ENCODE peak calls at places on chromosomes 1 and 21, in four cellular contexts. One of them, this sample, is unnamed.

GRCh38 chr21:17386498-17386897 is 126.3 kb upstream of the CXADR start:
- DNase-seq in tibial artery: no peak
- DNase-seq in neuronal stem cell: no peak
- DNase-seq in transverse colon: no peak
- DNase-seq in this sample: no peak

GRCh38 chr1:229068266-229069043 is 202.5 kb upstream of the RAB4A start:
- DNase-seq in tibial artery: peak
- DNase-seq in transverse colon: no peak
- DNase-seq in neuronal stem cell: no peak
- DNase-seq in this sample: peak

GRCh38 chr1:212242288-212242984 is 42.8 kb upstream of the PPP2R5A start:
- DNase-seq in neuronal stem cell: no peak
- DNase-seq in tibial artery: no peak
- DNase-seq in transverse colon: no peak
- DNase-seq in this sample: no peak

GRCh38 chr1:45543599-45544417 is 6.8 kb upstream of the AKR1A1 start:
- DNase-seq in neuronal stem cell: no peak
- DNase-seq in transverse colon: peak
- DNase-seq in tibial artery: peak
- DNase-seq in this sample: peak

GRCh38 chr21:39850333-39850732 is 16.9 kb upstream of the PCP4 start:
- DNase-seq in transverse colon: no peak
- DNase-seq in neuronal stem cell: no peak
- DNase-seq in tibial artery: no peak
- DNase-seq in this sample: no peak

GRCh38 chr1:62450301-62450700 is 13.5 kb downstream of the USP1 start:
- DNase-seq in neuronal stem cell: no peak
- DNase-seq in transverse colon: no peak
- DNase-seq in tibial artery: no peak
- DNase-seq in this sample: no peak

GRCh38 chr1:45775794-45776193 is 25.3 kb upstream of the IPP start:
- DNase-seq in neuronal stem cell: no peak
- DNase-seq in tibial artery: no peak
- DNase-seq in transverse colon: no peak
- DNase-seq in this sample: no peak

GRCh38 chr1:174874337-174875053 is 125.3 kb upstream of the CACYBP start:
- DNase-seq in neuronal stem cell: no peak
- DNase-seq in tibial artery: no peak
- DNase-seq in transverse colon: peak
- DNase-seq in this sample: no peak

GRCh38 chr1:99811747-99812146 is 38.4 kb upstream of the AGL start:
- DNase-seq in tibial artery: no peak
- DNase-seq in neuronal stem cell: no peak
- DNase-seq in transverse colon: no peak
- DNase-seq in this sample: no peak

GRCh38 chr1:28127617-28128257 is 39.3 kb upstream of the EYA3 start:
- DNase-seq in neuronal stem cell: no peak
- DNase-seq in transverse colon: no peak
- DNase-seq in tibial artery: no peak
- DNase-seq in this sample: no peak
- H3K27ac ChIP-seq in neuronal stem cell: no peak
- H3K27ac ChIP-seq in transverse colon: no peak
- H3K27ac ChIP-seq in tibial artery: no peak
- H3K27ac ChIP-seq in this sample: no peak

DNA sequence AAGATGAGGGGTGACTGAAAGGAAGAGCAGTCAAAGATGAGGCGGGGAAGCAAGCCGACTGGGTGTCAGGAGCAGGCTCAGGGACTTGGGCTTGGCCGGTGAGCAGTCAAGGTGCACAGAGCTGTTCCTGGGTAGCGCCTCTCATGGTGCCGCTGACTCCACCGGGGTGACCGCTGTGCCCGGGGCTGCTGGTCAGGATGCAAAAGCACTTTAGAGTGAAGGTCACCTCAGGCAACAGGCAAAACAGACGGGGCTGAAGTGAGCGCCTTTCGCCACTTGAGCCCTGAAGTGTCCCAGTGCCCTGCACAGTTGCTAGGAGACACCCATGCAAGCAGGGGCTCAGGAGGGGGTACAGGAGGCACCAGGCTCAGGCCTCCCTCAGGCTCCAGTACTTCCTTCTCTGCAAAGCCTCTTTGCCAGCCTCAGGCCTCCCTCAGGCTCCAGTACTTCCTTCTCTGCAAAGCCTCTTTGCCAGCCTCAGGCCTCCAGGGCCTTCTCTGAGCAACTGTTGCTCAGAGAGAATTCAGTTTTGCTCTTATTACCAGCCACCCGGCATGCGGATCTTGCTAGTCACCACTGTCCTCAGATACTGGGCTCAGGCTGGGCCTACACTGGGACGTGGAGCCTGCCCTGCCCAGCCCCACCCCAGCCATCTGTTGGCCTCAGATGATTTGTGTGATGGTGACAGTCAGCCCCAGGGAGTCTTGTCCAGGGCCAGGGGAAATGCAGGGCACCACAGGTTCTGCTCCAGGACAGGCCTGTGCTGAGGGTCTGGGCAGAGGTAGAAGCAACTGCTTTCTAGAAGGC is 99.7 kb upstream of the IRF2BP2 start:
- DNase-seq in neuronal stem cell: no peak
- DNase-seq in transverse colon: peak
- DNase-seq in tibial artery: no peak
- DNase-seq in this sample: no peak
- H3K27ac ChIP-seq in neuronal stem cell: no peak
- H3K27ac ChIP-seq in transverse colon: peak
- H3K27ac ChIP-seq in tibial artery: no peak
- H3K27ac ChIP-seq in this sample: peak

GRCh38 chr1:201268604-201269151 is 14.6 kb upstream of the PKP1 start:
- DNase-seq in neuronal stem cell: no peak
- DNase-seq in tibial artery: no peak
- DNase-seq in transverse colon: no peak
- DNase-seq in this sample: no peak
- H3K27ac ChIP-seq in neuronal stem cell: no peak
- H3K27ac ChIP-seq in tibial artery: no peak
- H3K27ac ChIP-seq in transverse colon: no peak
- H3K27ac ChIP-seq in this sample: no peak

GRCh38 chr21:46254208-46254975 is 25.8 kb upstream of the LSS start:
- DNase-seq in neuronal stem cell: no peak
- DNase-seq in tibial artery: no peak
- DNase-seq in transverse colon: no peak
- DNase-seq in this sample: no peak

GRCh38 chr21:46252840-46253239 is 24.3 kb upstream of the LSS start:
- DNase-seq in transverse colon: no peak
- DNase-seq in neuronal stem cell: no peak
- DNase-seq in tibial artery: no peak
- DNase-seq in this sample: no peak

GRCh38 chr21:46255758-46256337 is 27.3 kb upstream of the LSS start:
- DNase-seq in tibial artery: no peak
- DNase-seq in neuronal stem cell: no peak
- DNase-seq in transverse colon: no peak
- DNase-seq in this sample: no peak

GRCh38 chr21:46255166-46255565 is 26.6 kb upstream of the LSS start:
- DNase-seq in transverse colon: no peak
- DNase-seq in tibial artery: no peak
- DNase-seq in neuronal stem cell: no peak
- DNase-seq in this sample: no peak

GRCh38 chr21:46253610-46254124 is 25.1 kb upstream of the LSS start:
- DNase-seq in tibial artery: no peak
- DNase-seq in transverse colon: no peak
- DNase-seq in neuronal stem cell: no peak
- DNase-seq in this sample: no peak
- H3K27ac ChIP-seq in tibial artery: no peak
- H3K27ac ChIP-seq in transverse colon: no peak
- H3K27ac ChIP-seq in neuronal stem cell: no peak
- H3K27ac ChIP-seq in this sample: peak

DNA sequence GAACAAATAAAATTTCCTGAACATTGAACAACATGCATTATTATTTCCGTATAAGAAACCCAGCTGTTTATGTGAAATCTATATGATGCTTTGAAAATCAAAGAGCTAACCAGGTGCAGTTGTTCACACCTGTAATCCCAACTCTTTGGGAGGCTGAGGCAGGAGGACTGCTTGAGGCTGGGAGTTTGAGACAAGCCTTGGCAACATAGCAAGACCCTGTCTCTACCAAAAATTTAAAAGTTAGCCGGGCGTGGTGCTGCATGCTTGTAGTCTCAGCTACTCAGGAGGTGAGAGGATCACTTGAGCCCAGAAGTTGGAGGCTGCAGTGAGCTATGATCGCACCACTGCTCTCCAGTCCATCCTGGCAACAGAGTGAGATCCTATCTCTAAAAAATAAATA is 4.8 kb upstream of the ZNF281 start:
- DNase-seq in neuronal stem cell: no peak
- DNase-seq in tibial artery: no peak
- DNase-seq in transverse colon: no peak
- DNase-seq in this sample: no peak
- H3K27ac ChIP-seq in neuronal stem cell: no peak
- H3K27ac ChIP-seq in tibial artery: no peak
- H3K27ac ChIP-seq in transverse colon: no peak
- H3K27ac ChIP-seq in this sample: no peak

GRCh38 chr1:235397733-235398132 is 30.5 kb downstream of the TBCE start:
- DNase-seq in transverse colon: no peak
- DNase-seq in neuronal stem cell: no peak
- DNase-seq in tibial artery: no peak
- DNase-seq in this sample: no peak
- H3K27ac ChIP-seq in transverse colon: no peak
- H3K27ac ChIP-seq in neuronal stem cell: no peak
- H3K27ac ChIP-seq in tibial artery: no peak
- H3K27ac ChIP-seq in this sample: no peak

GRCh38 chr1:23194119-23194984 is 22.9 kb downstream of the HTR1D start:
- DNase-seq in neuronal stem cell: no peak
- DNase-seq in tibial artery: no peak
- DNase-seq in transverse colon: no peak
- DNase-seq in this sample: no peak
- H3K27ac ChIP-seq in neuronal stem cell: no peak
- H3K27ac ChIP-seq in tibial artery: no peak
- H3K27ac ChIP-seq in transverse colon: no peak
- H3K27ac ChIP-seq in this sample: no peak

GRCh38 chr21:37368536-37369279 is 2.1 kb downstream of the DYRK1A start:
- DNase-seq in tibial artery: no peak
- DNase-seq in transverse colon: no peak
- DNase-seq in neuronal stem cell: no peak
- DNase-seq in this sample: no peak

GRCh38 chr21:37367758-37368535 is 1.4 kb downstream of the DYRK1A start:
- DNase-seq in transverse colon: peak
- DNase-seq in neuronal stem cell: no peak
- DNase-seq in tibial artery: peak
- DNase-seq in this sample: peak

GRCh38 chr21:37371041-37371397 is 4.4 kb downstream of the DYRK1A start:
- DNase-seq in tibial artery: no peak
- DNase-seq in transverse colon: no peak
- DNase-seq in neuronal stem cell: no peak
- DNase-seq in this sample: no peak

GRCh38 chr21:37370152-37371040 is 3.8 kb downstream of the DYRK1A start:
- DNase-seq in transverse colon: no peak
- DNase-seq in tibial artery: no peak
- DNase-seq in neuronal stem cell: no peak
- DNase-seq in this sample: no peak

DNA sequence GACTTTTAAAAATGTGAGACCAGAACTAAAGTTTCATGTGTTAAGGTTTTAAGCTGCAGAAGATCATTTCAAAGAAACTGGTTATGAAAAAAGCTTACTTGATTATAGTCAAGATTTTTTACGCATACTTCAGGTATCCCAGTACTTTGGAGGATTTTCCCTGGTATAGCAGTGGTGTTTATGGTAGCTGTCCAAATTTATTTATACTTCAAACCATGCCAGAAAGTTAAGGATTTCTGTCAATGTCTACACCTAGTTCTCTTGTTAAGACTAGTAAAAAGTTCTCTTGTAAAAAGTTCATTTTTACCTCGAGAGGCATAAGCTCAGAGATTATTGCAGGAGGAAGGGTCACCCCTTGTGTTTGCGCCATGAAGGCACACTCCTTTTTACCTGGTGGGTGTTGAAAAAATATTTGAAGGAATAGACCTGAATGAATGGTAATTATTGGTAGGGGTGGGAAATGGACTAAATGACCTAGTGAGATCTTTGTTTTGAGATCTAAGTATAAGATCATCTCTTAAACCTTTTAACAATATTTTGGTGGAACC is 2.8 kb downstream of the DYRK1A start:
- DNase-seq in neuronal stem cell: no peak
- DNase-seq in tibial artery: no peak
- DNase-seq in transverse colon: no peak
- DNase-seq in this sample: no peak
- H3K27ac ChIP-seq in neuronal stem cell: no peak
- H3K27ac ChIP-seq in tibial artery: peak
- H3K27ac ChIP-seq in transverse colon: peak
- H3K27ac ChIP-seq in this sample: peak

DNA sequence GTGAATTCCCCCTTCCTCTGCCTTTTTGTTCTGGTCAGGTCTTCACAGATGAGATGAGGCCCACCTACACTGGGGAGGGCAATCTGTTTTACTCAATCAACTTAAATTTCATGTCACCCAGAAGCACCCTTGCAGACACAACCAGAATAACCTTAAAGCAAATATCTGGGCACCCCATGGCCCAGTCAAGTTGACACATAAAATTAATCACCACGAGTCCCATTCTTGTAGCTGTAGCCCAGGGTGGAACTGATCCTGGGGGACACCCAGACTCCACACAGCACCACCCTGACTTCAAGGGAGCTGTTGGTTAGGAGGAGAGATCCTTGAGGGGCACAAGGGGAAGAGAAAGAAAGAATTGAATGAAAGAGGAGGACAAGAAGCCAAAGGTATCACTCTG is 23.1 kb downstream of the CAPN9 start:
- DNase-seq in tibial artery: no peak
- DNase-seq in neuronal stem cell: no peak
- DNase-seq in transverse colon: no peak
- DNase-seq in this sample: no peak
- H3K27ac ChIP-seq in tibial artery: no peak
- H3K27ac ChIP-seq in neuronal stem cell: no peak
- H3K27ac ChIP-seq in transverse colon: no peak
- H3K27ac ChIP-seq in this sample: no peak